ENCODE peak calls at places on chromosomes 3 and 15, in nine cellular contexts. H, R, B, Z, A, J, P, U and S are unnamed samples.

GRCh38 chr15:57436166-57436565 is 59.9 kb downstream of the CGNL1 start:
- DNase-seq in H (no peak), R (no peak), B (no peak), Z (no peak), A (no peak), J (no peak), P (no peak), U (no peak), S (no peak)

GRCh38 chr3:111252795-111253194 is 181.2 kb downstream of the NECTIN3 start:
- DNase-seq in H (no peak), R (peak; percentile 68), B (peak; percentile 37), Z (no peak), A (no peak), J (no peak), P (no peak), U (no peak), S (no peak)

GRCh38 chr3:171044828-171045793 is 18.6 kb upstream of the SLC2A2 start:
- DNase-seq in H (peak; percentile 100), R (no peak), B (no peak), Z (no peak), A (no peak), J (no peak), P (peak; percentile 2), U (no peak), S (no peak)

GRCh38 chr15:92528736-92529135 is 126.8 kb downstream of the FAM174B start:
- DNase-seq in H (no peak), R (no peak), B (no peak), Z (no peak), A (no peak), J (no peak), P (no peak), U (no peak), S (no peak)

GRCh38 chr3:183261103-183261502 is 8.1 kb downstream of the B3GNT5 start:
- DNase-seq in H (no peak), R (no peak), B (no peak), Z (no peak), A (no peak), J (no peak), P (no peak), U (no peak), S (no peak)

GRCh38 chr3:87426916-87427315 is 150.5 kb upstream of the POU1F1 start:
- DNase-seq in H (no peak), R (no peak), B (no peak), Z (no peak), A (no peak), J (no peak), P (no peak), U (no peak), S (no peak)

GRCh38 chr3:47715928-47716327 is 65.8 kb downstream of the SMARCC1 start:
- DNase-seq in H (no peak), R (no peak), B (peak; percentile 78), Z (no peak), A (no peak), J (no peak), P (no peak), U (no peak), S (no peak)

GRCh38 chr15:77830041-77830440 is 197.3 kb upstream of the LINGO1 start:
- DNase-seq in H (no peak), R (no peak), B (peak; percentile 18), Z (no peak), A (no peak), J (peak; percentile 22), P (no peak), U (no peak), S (no peak)

GRCh38 chr15:84832446-84833040 is 15.4 kb downstream of the ALPK3 start:
- DNase-seq in H (no peak), R (no peak), B (no peak), Z (no peak), A (no peak), J (no peak), P (no peak), U (no peak), S (no peak)

GRCh38 chr15:38687340-38687739 is 122.7 kb upstream of the RASGRP1 start:
- DNase-seq in H (no peak), R (no peak), B (no peak), Z (no peak), A (no peak), J (no peak), P (no peak), U (no peak), S (no peak)

GRCh38 chr3:56363720-56364119 is 104.5 kb downstream of the ERC2 start:
- DNase-seq in H (no peak), R (no peak), B (no peak), Z (no peak), A (no peak), J (no peak), P (no peak), U (no peak), S (no peak)

GRCh38 chr3:126356373-126357298 is 572 bp downstream of the KLF15 start:
- DNase-seq in H (no peak), R (peak; percentile 36), B (peak; percentile 47), Z (peak; percentile 20), A (no peak), J (peak; percentile 18), P (peak; percentile 90), U (no peak), S (peak; percentile 47)

DNA sequence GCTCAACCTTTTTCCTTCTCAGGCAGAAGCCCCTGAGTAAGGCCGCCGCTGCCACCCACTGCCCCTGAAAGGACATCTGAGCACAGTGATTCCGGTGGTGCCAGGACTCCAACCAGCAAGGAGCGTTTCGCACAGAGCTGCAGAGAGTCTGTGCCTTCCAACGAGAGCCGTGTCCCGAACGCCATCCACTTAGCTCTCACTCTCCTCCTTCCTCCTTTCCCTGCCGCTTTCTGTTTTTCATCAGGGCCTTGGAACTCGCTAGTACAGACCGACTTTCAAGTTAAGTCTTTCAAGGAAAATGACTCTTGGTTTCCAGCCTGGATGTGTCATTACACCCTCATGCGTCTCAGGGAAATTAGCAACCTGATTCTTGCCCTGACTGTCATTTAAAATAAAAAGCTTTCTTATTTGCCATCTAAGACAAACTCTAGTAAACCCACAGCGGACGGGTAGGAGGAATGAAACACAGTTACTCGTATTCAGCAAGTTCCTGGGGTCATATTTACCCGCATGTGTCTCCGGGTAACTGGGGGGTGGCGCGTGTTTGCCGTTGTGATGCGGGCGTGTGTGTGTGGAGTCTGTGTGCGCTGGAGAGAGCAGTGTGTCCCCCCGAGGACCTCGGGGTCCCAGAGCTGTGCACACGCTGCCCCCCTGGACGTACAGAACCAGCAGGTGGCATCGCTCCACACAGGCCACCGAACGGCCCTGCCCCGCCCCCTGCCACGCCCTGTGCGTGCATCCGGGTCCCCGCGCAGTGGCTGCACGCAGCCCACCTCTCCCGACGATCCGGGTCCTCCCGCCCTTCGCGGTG is 30.4 kb upstream of the ALDH1A3 start:
- DNase-seq in H (no peak), R (peak; percentile 41), B (no peak), Z (peak; percentile 72), A (no peak), J (peak; percentile 45), P (peak; percentile 93), U (no peak), S (peak; percentile 70)
- TF ChIP-seq POLR2A in H (no peak), R (no peak), B (no peak), Z (no peak), A (no peak), J (no peak), P (no peak), U (no peak), S (peak; percentile 31)

GRCh38 chr3:31213869-31214486 is 318.7 kb upstream of the STT3B start:
- DNase-seq in H (no peak), R (no peak), B (no peak), Z (peak; percentile 43), A (no peak), J (no peak), P (no peak), U (peak; percentile 79), S (no peak)

GRCh38 chr3:31204026-31204795 is 309.8 kb upstream of the GADL1 start:
- DNase-seq in H (peak; percentile 74), R (no peak), B (no peak), Z (no peak), A (no peak), J (no peak), P (no peak), U (no peak), S (no peak)

GRCh38 chr3:31210068-31210650 is 315.7 kb upstream of the GADL1 start:
- DNase-seq in H (no peak), R (no peak), B (no peak), Z (no peak), A (no peak), J (no peak), P (no peak), U (no peak), S (no peak)
- TF ChIP-seq CTCF in H (peak; percentile 54), R (no peak), B (no peak), Z (no peak), A (no peak), J (peak; percentile 47), P (no peak), U (peak; percentile 7), S (no peak)

GRCh38 chr3:141812586-141812985 is 49.4 kb downstream of the GRK7 start:
- DNase-seq in H (no peak), R (no peak), B (no peak), Z (no peak), A (no peak), J (no peak), P (no peak), U (no peak), S (no peak)
- TF ChIP-seq POLR2A in H (no peak), R (no peak), B (no peak), Z (no peak), A (no peak), J (no peak), P (no peak), U (no peak), S (no peak)

GRCh38 chr3:198081421-198081844 is 121.4 kb downstream of the LMLN start:
- DNase-seq in H (no peak), R (no peak), B (no peak), Z (no peak), A (no peak), J (no peak), P (peak; percentile 75), U (no peak), S (no peak)

GRCh38 chr3:198076722-198077308 is 116.8 kb downstream of the LMLN start:
- DNase-seq in H (no peak), R (no peak), B (no peak), Z (no peak), A (no peak), J (no peak), P (no peak), U (no peak), S (no peak)

GRCh38 chr3:198080521-198081384 is 120.7 kb downstream of the LMLN start:
- DNase-seq in H (peak; percentile 18), R (peak; percentile 65), B (peak; percentile 77), Z (peak; percentile 77), A (no peak), J (peak; percentile 74), P (peak; percentile 96), U (no peak), S (peak; percentile 33)

DNA sequence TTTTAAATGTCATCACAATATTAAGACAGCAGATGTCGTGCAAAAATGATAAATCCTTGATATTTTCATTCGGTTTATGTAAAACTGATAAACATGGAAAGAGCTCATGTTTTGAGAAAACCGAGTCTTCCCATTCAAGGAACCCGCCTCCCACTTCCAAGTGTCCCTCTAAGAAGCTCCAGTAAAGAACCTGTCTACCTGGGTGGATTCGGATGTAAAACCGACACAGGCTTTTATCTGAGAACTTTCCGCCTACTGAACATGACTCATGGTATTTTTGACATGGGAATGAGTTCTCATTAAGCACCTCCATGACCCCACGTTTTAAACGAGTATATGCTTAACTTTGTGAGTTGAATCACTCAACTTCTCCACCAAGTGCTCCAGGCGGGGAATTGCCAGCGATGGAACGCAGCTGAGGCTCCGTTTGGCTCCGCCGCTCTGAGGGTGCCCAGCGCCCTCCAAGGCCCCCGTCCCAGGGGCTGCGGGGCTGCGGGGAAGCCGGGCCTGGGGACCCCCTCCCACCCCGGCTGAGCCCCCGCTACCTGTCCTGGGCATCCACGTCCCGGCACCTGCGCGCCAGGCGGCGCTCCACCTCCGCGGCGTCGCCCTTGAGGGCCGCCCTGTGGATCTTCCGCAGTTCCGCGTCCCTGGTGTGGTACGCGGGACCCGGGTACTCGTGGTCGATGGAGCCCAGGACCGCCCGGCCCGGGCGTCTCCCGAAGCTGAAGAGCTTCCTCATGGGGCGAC is 119.9 kb downstream of the LMLN start:
- DNase-seq in H (no peak), R (no peak), B (no peak), Z (peak; percentile 9), A (no peak), J (peak; percentile 19), P (no peak), U (no peak), S (no peak)
- TF ChIP-seq CTCF in H (no peak), R (no peak), B (no peak), Z (no peak), A (no peak), J (peak; percentile 76), P (no peak), U (no peak), S (no peak)